ENCODE peak calls at places on chromosomes 3 and 15, in eight cellular contexts. One of them, this sample, is unnamed.

GRCh38 chr15:55606214-55606613 is 18.1 kb upstream of the PYGO1 start:
- DNase-seq in MV-4-11: no peak
- DNase-seq in neuronal stem cell: no peak
- DNase-seq in GM12878: no peak
- DNase-seq in esophagus squamous epithelium: no peak
- DNase-seq in endothelial cell: no peak
- DNase-seq in stimulated activated CD8-positive, alpha-beta memory T cell treated with anti-CD3 and anti-CD28 coated beads, Interleukin-4, amount 100 ng/mL, for 4 hours: no peak
- DNase-seq in left ventricle myocardium superior: no peak
- DNase-seq in this sample: no peak

GRCh38 chr3:194900886-194901522 is 215.3 kb downstream of the FAM43A start:
- DNase-seq in MV-4-11: peak
- DNase-seq in neuronal stem cell: no peak
- DNase-seq in GM12878: no peak
- DNase-seq in esophagus squamous epithelium: no peak
- DNase-seq in endothelial cell: no peak
- DNase-seq in stimulated activated CD8-positive, alpha-beta memory T cell treated with anti-CD3 and anti-CD28 coated beads, Interleukin-4, amount 100 ng/mL, for 4 hours: no peak
- DNase-seq in left ventricle myocardium superior: no peak
- DNase-seq in this sample: no peak

GRCh38 chr15:71485094-71485693 is 325.2 kb upstream of the NR2E3 start:
- DNase-seq in MV-4-11: no peak
- DNase-seq in neuronal stem cell: no peak
- DNase-seq in GM12878: no peak
- DNase-seq in esophagus squamous epithelium: no peak
- DNase-seq in endothelial cell: no peak
- DNase-seq in stimulated activated CD8-positive, alpha-beta memory T cell treated with anti-CD3 and anti-CD28 coated beads, Interleukin-4, amount 100 ng/mL, for 4 hours: no peak
- DNase-seq in left ventricle myocardium superior: no peak
- DNase-seq in this sample: no peak

GRCh38 chr3:180063783-180064182 is 27.0 kb upstream of the PEX5L start:
- DNase-seq in MV-4-11: no peak
- DNase-seq in neuronal stem cell: no peak
- DNase-seq in GM12878: no peak
- DNase-seq in esophagus squamous epithelium: no peak
- DNase-seq in endothelial cell: no peak
- DNase-seq in stimulated activated CD8-positive, alpha-beta memory T cell treated with anti-CD3 and anti-CD28 coated beads, Interleukin-4, amount 100 ng/mL, for 4 hours: no peak
- DNase-seq in left ventricle myocardium superior: no peak
- DNase-seq in this sample: no peak

GRCh38 chr15:55649058-55649423 is 60.9 kb upstream of the PYGO1 start:
- DNase-seq in MV-4-11: no peak
- DNase-seq in neuronal stem cell: no peak
- DNase-seq in GM12878: no peak
- DNase-seq in esophagus squamous epithelium: no peak
- DNase-seq in endothelial cell: no peak
- DNase-seq in stimulated activated CD8-positive, alpha-beta memory T cell treated with anti-CD3 and anti-CD28 coated beads, Interleukin-4, amount 100 ng/mL, for 4 hours: no peak
- DNase-seq in left ventricle myocardium superior: no peak
- DNase-seq in this sample: no peak

GRCh38 chr15:25910832-25911231 is 47.7 kb upstream of the ATP10A start:
- DNase-seq in MV-4-11: no peak
- DNase-seq in neuronal stem cell: no peak
- DNase-seq in GM12878: no peak
- DNase-seq in esophagus squamous epithelium: no peak
- DNase-seq in endothelial cell: no peak
- DNase-seq in stimulated activated CD8-positive, alpha-beta memory T cell treated with anti-CD3 and anti-CD28 coated beads, Interleukin-4, amount 100 ng/mL, for 4 hours: no peak
- DNase-seq in left ventricle myocardium superior: no peak
- DNase-seq in this sample: no peak

GRCh38 chr15:51181905-51182304 is 87.2 kb upstream of the TNFAIP8L3 start:
- DNase-seq in MV-4-11: no peak
- DNase-seq in neuronal stem cell: no peak
- DNase-seq in GM12878: no peak
- DNase-seq in esophagus squamous epithelium: no peak
- DNase-seq in endothelial cell: no peak
- DNase-seq in stimulated activated CD8-positive, alpha-beta memory T cell treated with anti-CD3 and anti-CD28 coated beads, Interleukin-4, amount 100 ng/mL, for 4 hours: no peak
- DNase-seq in left ventricle myocardium superior: no peak
- DNase-seq in this sample: no peak

GRCh38 chr15:78179906-78180305 is 30.7 kb downstream of the IDH3A start:
- DNase-seq in MV-4-11: no peak
- DNase-seq in neuronal stem cell: no peak
- DNase-seq in GM12878: no peak
- DNase-seq in esophagus squamous epithelium: no peak
- DNase-seq in endothelial cell: no peak
- DNase-seq in stimulated activated CD8-positive, alpha-beta memory T cell treated with anti-CD3 and anti-CD28 coated beads, Interleukin-4, amount 100 ng/mL, for 4 hours: no peak
- DNase-seq in left ventricle myocardium superior: no peak
- DNase-seq in this sample: no peak

GRCh38 chr3:32045091-32045964 is 61.1 kb upstream of the GPD1L start:
- DNase-seq in MV-4-11: no peak
- DNase-seq in neuronal stem cell: no peak
- DNase-seq in GM12878: no peak
- DNase-seq in esophagus squamous epithelium: no peak
- DNase-seq in endothelial cell: no peak
- DNase-seq in stimulated activated CD8-positive, alpha-beta memory T cell treated with anti-CD3 and anti-CD28 coated beads, Interleukin-4, amount 100 ng/mL, for 4 hours: no peak
- DNase-seq in left ventricle myocardium superior: no peak
- DNase-seq in this sample: no peak

GRCh38 chr15:61169904-61170695 is 59.0 kb downstream of the RORA start:
- DNase-seq in MV-4-11: peak
- DNase-seq in neuronal stem cell: no peak
- DNase-seq in GM12878: peak
- DNase-seq in esophagus squamous epithelium: no peak
- DNase-seq in endothelial cell: no peak
- DNase-seq in stimulated activated CD8-positive, alpha-beta memory T cell treated with anti-CD3 and anti-CD28 coated beads, Interleukin-4, amount 100 ng/mL, for 4 hours: no peak
- DNase-seq in left ventricle myocardium superior: no peak
- DNase-seq in this sample: no peak

GRCh38 chr3:50453907-50454306 is 49.5 kb downstream of the CACNA2D2 start:
- DNase-seq in MV-4-11: no peak
- DNase-seq in neuronal stem cell: no peak
- DNase-seq in GM12878: no peak
- DNase-seq in esophagus squamous epithelium: no peak
- DNase-seq in endothelial cell: no peak
- DNase-seq in stimulated activated CD8-positive, alpha-beta memory T cell treated with anti-CD3 and anti-CD28 coated beads, Interleukin-4, amount 100 ng/mL, for 4 hours: no peak
- DNase-seq in left ventricle myocardium superior: no peak
- DNase-seq in this sample: no peak

GRCh38 chr3:56055616-56056350 is 412.5 kb downstream of the ERC2 start:
- DNase-seq in MV-4-11: no peak
- DNase-seq in neuronal stem cell: no peak
- DNase-seq in GM12878: no peak
- DNase-seq in esophagus squamous epithelium: no peak
- DNase-seq in endothelial cell: no peak
- DNase-seq in stimulated activated CD8-positive, alpha-beta memory T cell treated with anti-CD3 and anti-CD28 coated beads, Interleukin-4, amount 100 ng/mL, for 4 hours: no peak
- DNase-seq in left ventricle myocardium superior: no peak
- DNase-seq in this sample: no peak

GRCh38 chr15:74453925-74454763 is 6.8 kb downstream of the UBL7 start:
- DNase-seq in MV-4-11: peak
- DNase-seq in neuronal stem cell: no peak
- DNase-seq in GM12878: no peak
- DNase-seq in esophagus squamous epithelium: no peak
- DNase-seq in endothelial cell: no peak
- DNase-seq in stimulated activated CD8-positive, alpha-beta memory T cell treated with anti-CD3 and anti-CD28 coated beads, Interleukin-4, amount 100 ng/mL, for 4 hours: no peak
- DNase-seq in left ventricle myocardium superior: no peak
- DNase-seq in this sample: no peak

GRCh38 chr3:144557515-144557914 is 585.9 kb downstream of the DIPK2A start:
- DNase-seq in MV-4-11: no peak
- DNase-seq in neuronal stem cell: no peak
- DNase-seq in GM12878: no peak
- DNase-seq in esophagus squamous epithelium: no peak
- DNase-seq in endothelial cell: no peak
- DNase-seq in stimulated activated CD8-positive, alpha-beta memory T cell treated with anti-CD3 and anti-CD28 coated beads, Interleukin-4, amount 100 ng/mL, for 4 hours: no peak
- DNase-seq in left ventricle myocardium superior: no peak
- DNase-seq in this sample: no peak

GRCh38 chr3:191030491-191030890 is 168.0 kb upstream of the GMNC start:
- DNase-seq in MV-4-11: no peak
- DNase-seq in neuronal stem cell: no peak
- DNase-seq in GM12878: no peak
- DNase-seq in esophagus squamous epithelium: no peak
- DNase-seq in endothelial cell: no peak
- DNase-seq in stimulated activated CD8-positive, alpha-beta memory T cell treated with anti-CD3 and anti-CD28 coated beads, Interleukin-4, amount 100 ng/mL, for 4 hours: no peak
- DNase-seq in left ventricle myocardium superior: no peak
- DNase-seq in this sample: no peak

GRCh38 chr3:14319654-14320182 is 82.7 kb upstream of the SLC6A6 start:
- DNase-seq in MV-4-11: peak
- DNase-seq in neuronal stem cell: peak
- DNase-seq in GM12878: peak
- DNase-seq in esophagus squamous epithelium: no peak
- DNase-seq in endothelial cell: peak
- DNase-seq in stimulated activated CD8-positive, alpha-beta memory T cell treated with anti-CD3 and anti-CD28 coated beads, Interleukin-4, amount 100 ng/mL, for 4 hours: no peak
- DNase-seq in left ventricle myocardium superior: no peak
- DNase-seq in this sample: no peak

GRCh38 chr15:38112406-38112805 is 140.2 kb upstream of the SPRED1 start:
- DNase-seq in MV-4-11: no peak
- DNase-seq in neuronal stem cell: no peak
- DNase-seq in GM12878: no peak
- DNase-seq in esophagus squamous epithelium: no peak
- DNase-seq in endothelial cell: no peak
- DNase-seq in stimulated activated CD8-positive, alpha-beta memory T cell treated with anti-CD3 and anti-CD28 coated beads, Interleukin-4, amount 100 ng/mL, for 4 hours: no peak
- DNase-seq in left ventricle myocardium superior: no peak
- DNase-seq in this sample: no peak